ENCODE peak calls at places on chromosomes 7 and 10, in four cellular contexts. E is colonic mucosa, Q is lower lobe of right lung, L is tibial nerve. S is an unnamed sample.
A peak's percentile ranks its signal among the peaks of the same experiment; 100 is the strongest.

GRCh38 chr10:78286186-78286585 is 252.5 kb downstream of the RPS24 start:
- DNase-seq in E (no peak), Q (no peak), L (no peak), S (no peak)

GRCh38 chr7:47581821-47582747 is at the start of gene TNS3:
- DNase-seq in E (no peak), Q (peak; percentile 68), L (no peak), S (peak; percentile 60)

GRCh38 chr7:15751191-15751701 is 64.8 kb upstream of the MEOX2 start:
- DNase-seq in E (no peak), Q (no peak), L (no peak), S (no peak)

GRCh38 chr7:122056977-122057376 is 87.1 kb downstream of the AASS start:
- DNase-seq in E (no peak), Q (no peak), L (no peak), S (no peak)

GRCh38 chr10:49734676-49735075 is 27.4 kb downstream of the OGDHL start:
- DNase-seq in E (peak; percentile 62), Q (no peak), L (no peak), S (peak; percentile 69)

GRCh38 chr7:113143486-113144257 is 25.3 kb upstream of the SMIM30 start:
- DNase-seq in E (no peak), Q (no peak), L (no peak), S (no peak)

GRCh38 chr10:118304521-118304920 is 37.6 kb downstream of the FAM204A start:
- DNase-seq in E (peak; percentile 22), Q (no peak), L (no peak), S (no peak)

GRCh38 chr7:147412782-147413186 is 1177.8 kb upstream of the C7orf33 start:
- DNase-seq in E (no peak), Q (no peak), L (no peak), S (peak; percentile 0)

GRCh38 chr10:132023092-132023811 is 41.5 kb upstream of the BNIP3 start:
- DNase-seq in E (peak; percentile 84), Q (peak; percentile 88), L (peak; percentile 73), S (peak; percentile 73)

GRCh38 chr10:105187243-105187642 is 546.2 kb downstream of the SORCS3 start:
- DNase-seq in E (no peak), Q (no peak), L (no peak), S (no peak)

GRCh38 chr7:88377421-88377820 is 70.7 kb upstream of the STEAP4 start:
- DNase-seq in E (no peak), Q (no peak), L (no peak), S (no peak)

GRCh38 chr10:46555713-46556514 is 544 bp downstream of the GPRIN2 start:
- DNase-seq in E (peak; percentile 76), Q (peak; percentile 73), L (peak; percentile 10), S (no peak)

GRCh38 chr10:101237908-101238731 is 8.9 kb upstream of the LBX1 start:
- DNase-seq in E (no peak), Q (no peak), L (no peak), S (no peak)

GRCh38 chr7:130695840-130696239 is 9.5 kb upstream of the TSGA13 start:
- DNase-seq in E (no peak), Q (no peak), L (no peak), S (peak; percentile 36)

GRCh38 chr10:110502072-110502845 is 4.6 kb downstream of the DUSP5 start:
- DNase-seq in E (no peak), Q (no peak), L (no peak), S (no peak)

GRCh38 chr7:115805458-115805857 is 225.1 kb downstream of the TFEC start:
- DNase-seq in E (no peak), Q (no peak), L (no peak), S (peak; percentile 4)

GRCh38 chr10:6838118-6838517 is 258.0 kb upstream of the PRKCQ start:
- DNase-seq in E (no peak), Q (no peak), L (no peak), S (no peak)

GRCh38 chr7:66679633-66679980 is 50.9 kb downstream of the KCTD7 start:
- DNase-seq in E (no peak), Q (no peak), L (no peak), S (no peak)

GRCh38 chr10:42987575-42987974 is 89.3 kb upstream of the RET start:
- DNase-seq in E (peak; percentile 7), Q (peak; percentile 38), L (no peak), S (no peak)

GRCh38 chr7:84104841-84105240 is 89.7 kb downstream of the SEMA3A start:
- DNase-seq in E (no peak), Q (no peak), L (no peak), S (no peak)

GRCh38 chr10:1158066-1158465 is 101.9 kb downstream of the WDR37 start:
- DNase-seq in E (no peak), Q (no peak), L (no peak), S (no peak)

GRCh38 chr10:51092402-51092801 is 18.1 kb downstream of the PRKG1 start:
- DNase-seq in E (peak; percentile 53), Q (no peak), L (peak; percentile 55), S (no peak)

GRCh38 chr7:141562543-141562942 is 11.3 kb downstream of the AGK start:
- DNase-seq in E (no peak), Q (no peak), L (no peak), S (no peak)

GRCh38 chr7:135666836-135667235 is 4.5 kb downstream of the STMP1 start:
- DNase-seq in E (no peak), Q (no peak), L (no peak), S (no peak)

GRCh38 chr10:129525408-129525807 is 58.4 kb downstream of the MGMT start:
- DNase-seq in E (no peak), Q (no peak), L (no peak), S (peak; percentile 84)

GRCh38 chr7:98619450-98620321 is 2.6 kb downstream of the NPTX2 start:
- DNase-seq in E (no peak), Q (no peak), L (no peak), S (no peak)

GRCh38 chr7:132518839-132519173 is 57.5 kb downstream of the PLXNA4 start:
- DNase-seq in E (no peak), Q (no peak), L (no peak), S (no peak)

GRCh38 chr7:132519936-132520335 is 56.3 kb downstream of the PLXNA4 start:
- DNase-seq in E (no peak), Q (no peak), L (no peak), S (no peak)

GRCh38 chr7:132520591-132520990 is 55.7 kb downstream of the PLXNA4 start:
- DNase-seq in E (no peak), Q (no peak), L (no peak), S (no peak)

GRCh38 chr7:132516042-132516840 is 60.0 kb downstream of the PLXNA4 start:
- DNase-seq in E (no peak), Q (no peak), L (no peak), S (peak; percentile 6)

GRCh38 chr7:132518102-132518838 is 58.0 kb downstream of the PLXNA4 start:
- DNase-seq in E (no peak), Q (no peak), L (no peak), S (peak; percentile 4)
- TF ChIP-seq CTCF in E (peak; percentile 34), Q (no peak), L (no peak), S (no peak)

GRCh38 chr10:112960151-112960681 is 10.2 kb downstream of the TCF7L2 start:
- DNase-seq in E (no peak), Q (no peak), L (no peak), S (no peak)
- H3K27ac ChIP-seq in E (no peak overlapping the region), Q (no peak overlapping the region), L (no peak overlapping the region), S (peak overlapping the region; percentile 51)

GRCh38 chr10:99964791-99965190 is 45.0 kb downstream of the DNMBP start:
- DNase-seq in E (no peak), Q (no peak), L (no peak), S (no peak)
- TF ChIP-seq CTCF in E (no peak), Q (no peak), L (no peak), S (no peak)

GRCh38 chr10:10798021-10798420 is 219.7 kb upstream of the CELF2 start:
- DNase-seq in E (no peak), Q (no peak), L (no peak), S (no peak)
- H3K27ac ChIP-seq in E (peak overlapping the region; percentile 47), Q (peak overlapping the region; percentile 90), L (peak overlapping the region; percentile 73), S (peak overlapping the region; percentile 50)

GRCh38 chr10:11318812-11319598 is 292.4 kb downstream of the USP6NL start:
- DNase-seq in E (no peak), Q (no peak), L (no peak), S (no peak)
- TF ChIP-seq CTCF in E (no peak), Q (no peak), L (no peak), S (no peak)

GRCh38 chr7:151539055-151539714 is 19.5 kb upstream of the RHEB start:
- DNase-seq in E (no peak), Q (no peak), L (no peak), S (no peak)
- H3K27ac ChIP-seq in E (no peak overlapping the region), Q (no peak overlapping the region), L (no peak overlapping the region), S (no peak overlapping the region)